ENCODE peak calls at places on chromosome 5, in ten cellular contexts. L is GM23248; R is psoas muscle; N is CD8-positive, alpha-beta memory T cell; W is HCT116; E is bronchial epithelial cell; S is CD4-positive, CD25-positive, alpha-beta regulatory T cell; D is NT2/D1; C is prostate gland; Z is heart right ventricle. I is an unnamed sample.

GRCh38 chr5:57906637-57907036 is 424.0 kb upstream of the ACTBL2 start:
- DNase-seq in L (no peak), R (no peak), N (no peak), W (no peak), E (no peak), S (no peak), D (no peak), C (no peak), Z (no peak), I (no peak)

GRCh38 chr5:177498013-177498847 is 826 bp upstream of the PDLIM7 start:
- DNase-seq in L (peak; percentile 60), R (peak; percentile 62), N (no peak), W (no peak), E (no peak), S (no peak), D (no peak), C (no peak), Z (no peak), I (no peak)

GRCh38 chr5:161847896-161848510 is at the start of gene GABRA1:
- DNase-seq in L (peak; percentile 0), R (no peak), N (no peak), W (no peak), E (no peak), S (no peak), D (peak; percentile 3), C (no peak), Z (no peak), I (no peak)

GRCh38 chr5:127705120-127705892 is 2.1 kb downstream of the CCDC192 start:
- DNase-seq in L (peak; percentile 95), R (no peak), N (no peak), W (peak; percentile 10), E (peak; percentile 62), S (peak; percentile 1), D (no peak), C (no peak), Z (peak; percentile 23), I (no peak)

GRCh38 chr5:168708301-168708695 is 129.1 kb upstream of the PANK3 start:
- DNase-seq in L (no peak), R (no peak), N (no peak), W (no peak), E (no peak), S (no peak), D (no peak), C (no peak), Z (no peak), I (no peak)

GRCh38 chr5:115812372-115812771 is 4.1 kb downstream of the CDO1 start:
- DNase-seq in L (no peak), R (no peak), N (no peak), W (no peak), E (no peak), S (no peak), D (no peak), C (no peak), Z (no peak), I (no peak)

GRCh38 chr5:87900419-87900818 is 368.2 kb downstream of the TMEM161B start:
- DNase-seq in L (no peak), R (no peak), N (no peak), W (no peak), E (no peak), S (no peak), D (no peak), C (no peak), Z (no peak), I (no peak)

GRCh38 chr5:111447822-111448221 is 64.5 kb downstream of the STARD4 start:
- DNase-seq in L (no peak), R (no peak), N (no peak), W (no peak), E (no peak), S (no peak), D (no peak), C (no peak), Z (no peak), I (no peak)

GRCh38 chr5:180329606-180330269 is 23.4 kb downstream of the GFPT2 start:
- DNase-seq in L (no peak), R (no peak), N (no peak), W (no peak), E (no peak), S (no peak), D (no peak), C (no peak), Z (no peak), I (no peak)

GRCh38 chr5:11903614-11904269 is 504 bp downstream of the CTNND2 start:
- DNase-seq in L (peak; percentile 22), R (peak; percentile 10), N (no peak), W (no peak), E (no peak), S (no peak), D (no peak), C (no peak), Z (no peak), I (no peak)

GRCh38 chr5:37308796-37309195 is 59.6 kb upstream of the CPLANE1 start:
- DNase-seq in L (peak; percentile 36), R (no peak), N (no peak), W (no peak), E (no peak), S (no peak), D (no peak), C (no peak), Z (no peak), I (no peak)
- H3K36me3 ChIP-seq in L (peaks cover 71% of the 10 kb centered on the region), R (peaks cover 100% of the 10 kb centered on the region), N (peaks cover 35% of the 10 kb centered on the region), W (peaks cover 68% of the 10 kb centered on the region), E (peaks cover 2% of the 10 kb centered on the region), S (peaks cover 76% of the 10 kb centered on the region), D (peaks cover 78% of the 10 kb centered on the region), C (no peaks in the 10 kb centered on the region), Z (peaks cover 100% of the 10 kb centered on the region), I (peaks cover 19% of the 10 kb centered on the region)

DNA sequence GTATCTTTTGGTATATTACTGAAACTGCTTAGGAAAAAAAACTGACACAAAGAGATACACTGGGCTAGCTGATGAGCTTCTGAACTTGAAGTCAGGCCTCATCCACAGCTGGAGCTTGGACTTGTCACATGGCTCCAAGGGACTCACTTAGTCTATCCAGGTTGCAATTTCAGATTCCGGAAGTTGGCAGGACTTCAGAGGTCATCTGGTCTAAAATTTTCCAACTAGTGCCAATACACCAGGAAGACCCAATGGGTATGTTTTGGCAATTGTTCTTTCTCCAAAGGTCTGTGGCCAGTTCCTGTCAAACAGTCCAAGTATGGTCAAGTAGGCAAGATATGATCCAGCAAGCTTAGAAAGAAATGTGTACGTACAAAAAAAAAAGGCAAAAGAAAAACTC is 36.7 kb downstream of the MRPS27 start:
- DNase-seq in L (no peak), R (no peak), N (no peak), W (no peak), E (no peak), S (no peak), D (no peak), C (no peak), Z (no peak), I (no peak)
- H3K36me3 ChIP-seq in L (no peaks in the 10 kb centered on the region), R (peaks cover 16% of the 10 kb centered on the region), N (no peaks in the 10 kb centered on the region), W (peaks cover 21% of the 10 kb centered on the region), E (peaks cover 4% of the 10 kb centered on the region), S (peaks cover 5% of the 10 kb centered on the region), D (peaks cover 36% of the 10 kb centered on the region), C (no peaks in the 10 kb centered on the region), Z (peaks cover 7% of the 10 kb centered on the region), I (peaks cover 11% of the 10 kb centered on the region)

GRCh38 chr5:169749295-169749694 is 112.2 kb downstream of the DOCK2 start:
- DNase-seq in L (no peak), R (no peak), N (no peak), W (no peak), E (no peak), S (no peak), D (no peak), C (no peak), Z (no peak), I (no peak)

GRCh38 chr5:169745441-169746146 is 108.5 kb downstream of the DOCK2 start:
- DNase-seq in L (peak; percentile 90), R (no peak), N (no peak), W (no peak), E (peak; percentile 83), S (no peak), D (no peak), C (no peak), Z (no peak), I (no peak)

GRCh38 chr5:169751490-169751889 is 114.4 kb downstream of the DOCK2 start:
- DNase-seq in L (no peak), R (no peak), N (no peak), W (no peak), E (no peak), S (no peak), D (no peak), C (no peak), Z (no peak), I (no peak)

GRCh38 chr5:169746147-169746694 is 109.1 kb downstream of the DOCK2 start:
- DNase-seq in L (no peak), R (no peak), N (no peak), W (no peak), E (peak; percentile 31), S (no peak), D (no peak), C (no peak), Z (no peak), I (no peak)

GRCh38 chr5:169748189-169748588 is 111.1 kb downstream of the DOCK2 start:
- DNase-seq in L (no peak), R (no peak), N (no peak), W (no peak), E (no peak), S (no peak), D (no peak), C (no peak), Z (no peak), I (no peak)
- H3K36me3 ChIP-seq in L (no peaks in the 10 kb centered on the region), R (no peaks in the 10 kb centered on the region), N (peaks cover 56% of the 10 kb centered on the region), W (no peaks in the 10 kb centered on the region), E (no peaks in the 10 kb centered on the region), S (peaks cover 89% of the 10 kb centered on the region), D (no peaks in the 10 kb centered on the region), C (no peaks in the 10 kb centered on the region), Z (no peaks in the 10 kb centered on the region), I (no peaks in the 10 kb centered on the region)

GRCh38 chr5:131460133-131460532 is 174.9 kb downstream of the RAPGEF6 start:
- DNase-seq in L (no peak), R (no peak), N (no peak), W (no peak), E (no peak), S (no peak), D (no peak), C (no peak), Z (no peak), I (no peak)

GRCh38 chr5:131461742-131462141 is 173.3 kb downstream of the RAPGEF6 start:
- DNase-seq in L (no peak), R (no peak), N (no peak), W (no peak), E (no peak), S (no peak), D (no peak), C (no peak), Z (no peak), I (no peak)

GRCh38 chr5:131459216-131459615 is 175.8 kb downstream of the RAPGEF6 start:
- DNase-seq in L (no peak), R (no peak), N (no peak), W (no peak), E (no peak), S (no peak), D (no peak), C (no peak), Z (no peak), I (no peak)

GRCh38 chr5:131460867-131461572 is 174.0 kb downstream of the RAPGEF6 start:
- DNase-seq in L (no peak), R (no peak), N (no peak), W (no peak), E (no peak), S (no peak), D (no peak), C (no peak), Z (no peak), I (no peak)

DNA sequence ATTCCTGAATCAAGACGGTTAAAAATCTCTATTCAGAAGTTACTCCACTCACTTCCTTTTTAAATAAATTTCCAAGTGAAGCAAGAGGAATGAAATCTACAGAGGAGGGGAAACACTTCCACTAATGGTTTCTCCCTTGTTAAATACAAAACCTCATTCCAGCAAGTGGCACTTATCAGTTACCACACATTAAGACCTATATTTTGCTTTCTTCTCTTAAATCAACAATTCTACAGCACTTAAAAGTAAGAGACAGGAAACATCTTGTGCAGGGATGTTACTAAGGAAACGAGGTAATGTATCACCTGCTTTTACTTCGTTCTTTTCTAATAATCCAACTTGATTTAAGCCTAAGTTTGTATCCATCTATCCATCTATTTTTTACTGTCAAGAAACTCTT is 172.6 kb downstream of the RAPGEF6 start:
- DNase-seq in L (no peak), R (no peak), N (no peak), W (no peak), E (no peak), S (peak; percentile 17), D (no peak), C (no peak), Z (no peak), I (no peak)
- H3K36me3 ChIP-seq in L (peaks cover 15% of the 10 kb centered on the region), R (peaks cover 37% of the 10 kb centered on the region), N (peaks cover 9% of the 10 kb centered on the region), W (peaks cover 4% of the 10 kb centered on the region), E (no peaks in the 10 kb centered on the region), S (peaks cover 59% of the 10 kb centered on the region), D (peaks cover 3% of the 10 kb centered on the region), C (no peaks in the 10 kb centered on the region), Z (peaks cover 59% of the 10 kb centered on the region), I (no peaks in the 10 kb centered on the region)

I was measured in tibial nerve.